ENCODE peak calls at places on chromosomes 11 and 22, in ten cellular contexts. One of them, this sample, is unnamed.
A peak's percentile ranks its signal among the peaks of the same experiment; 100 is the strongest.

GRCh38 chr11:78081583-78081982 is 1.9 kb upstream of the NDUFC2 start:
- DNase-seq in Calu3: no peak
- DNase-seq in iPS-NIHi11: no peak
- DNase-seq in GM23338: no peak
- DNase-seq in fibroblast of the conjunctiva: no peak
- DNase-seq in ACHN: no peak
- DNase-seq in effector CD4-positive, alpha-beta T cell: no peak
- DNase-seq in midbrain: no peak
- DNase-seq in NCI-H1417: no peak
- DNase-seq in left lung: no peak
- DNase-seq in this sample: no peak

GRCh38 chr22:48442663-48443062 is 1385.0 kb downstream of the BRD1 start:
- DNase-seq in NCI-H1417: no peak
- DNase-seq in ACHN: no peak
- DNase-seq in left lung: no peak
- DNase-seq in Calu3: no peak
- DNase-seq in fibroblast of the conjunctiva: no peak
- DNase-seq in iPS-NIHi11: no peak
- DNase-seq in GM23338: no peak
- DNase-seq in effector CD4-positive, alpha-beta T cell: no peak
- DNase-seq in midbrain: no peak
- DNase-seq in this sample: no peak

GRCh38 chr11:47179655-47179991 is 2.9 kb upstream of the ARFGAP2 start:
- DNase-seq in effector CD4-positive, alpha-beta T cell: no peak
- DNase-seq in Calu3: peak; percentile 66
- DNase-seq in GM23338: peak; percentile 79
- DNase-seq in midbrain: no peak
- DNase-seq in iPS-NIHi11: peak; percentile 51
- DNase-seq in fibroblast of the conjunctiva: no peak
- DNase-seq in left lung: no peak
- DNase-seq in ACHN: peak; percentile 50
- DNase-seq in NCI-H1417: peak; percentile 21
- DNase-seq in this sample: no peak

GRCh38 chr22:23712256-23712655 is 21.4 kb downstream of the RGL4 start:
- DNase-seq in iPS-NIHi11: no peak
- DNase-seq in effector CD4-positive, alpha-beta T cell: no peak
- DNase-seq in midbrain: no peak
- DNase-seq in GM23338: no peak
- DNase-seq in ACHN: no peak
- DNase-seq in NCI-H1417: no peak
- DNase-seq in Calu3: no peak
- DNase-seq in left lung: no peak
- DNase-seq in fibroblast of the conjunctiva: no peak
- DNase-seq in this sample: no peak

GRCh38 chr11:2718817-2719438 is 19.1 kb upstream of the KCNQ1OT1 start:
- DNase-seq in iPS-NIHi11: no peak
- DNase-seq in effector CD4-positive, alpha-beta T cell: no peak
- DNase-seq in NCI-H1417: no peak
- DNase-seq in left lung: no peak
- DNase-seq in fibroblast of the conjunctiva: no peak
- DNase-seq in midbrain: no peak
- DNase-seq in GM23338: peak; percentile 27
- DNase-seq in Calu3: no peak
- DNase-seq in ACHN: no peak
- DNase-seq in this sample: no peak

GRCh38 chr22:49768961-49769690 is 58.5 kb downstream of the BRD1 start:
- DNase-seq in left lung: peak; percentile 33
- DNase-seq in iPS-NIHi11: peak; percentile 16
- DNase-seq in midbrain: no peak
- DNase-seq in Calu3: no peak
- DNase-seq in NCI-H1417: no peak
- DNase-seq in effector CD4-positive, alpha-beta T cell: no peak
- DNase-seq in fibroblast of the conjunctiva: no peak
- DNase-seq in ACHN: no peak
- DNase-seq in GM23338: no peak
- DNase-seq in this sample: no peak

GRCh38 chr11:6705905-6706535 is 22.9 kb upstream of the MRPL17 start:
- DNase-seq in Calu3: peak; percentile 50
- DNase-seq in iPS-NIHi11: peak; percentile 66
- DNase-seq in GM23338: peak; percentile 80
- DNase-seq in NCI-H1417: peak; percentile 77
- DNase-seq in effector CD4-positive, alpha-beta T cell: peak; percentile 17
- DNase-seq in midbrain: peak; percentile 61
- DNase-seq in left lung: no peak
- DNase-seq in fibroblast of the conjunctiva: peak; percentile 51
- DNase-seq in ACHN: peak; percentile 37
- DNase-seq in this sample: peak; percentile 32

GRCh38 chr11:124518900-124519541 is 24.4 kb downstream of the OR8B12 start:
- DNase-seq in midbrain: peak; percentile 30
- DNase-seq in iPS-NIHi11: no peak
- DNase-seq in left lung: no peak
- DNase-seq in fibroblast of the conjunctiva: no peak
- DNase-seq in effector CD4-positive, alpha-beta T cell: no peak
- DNase-seq in GM23338: peak; percentile 24
- DNase-seq in ACHN: no peak
- DNase-seq in NCI-H1417: no peak
- DNase-seq in Calu3: no peak
- DNase-seq in this sample: no peak

GRCh38 chr22:43337385-43337784 is 5.8 kb downstream of the SCUBE1 start:
- DNase-seq in left lung: no peak
- DNase-seq in ACHN: peak; percentile 40
- DNase-seq in fibroblast of the conjunctiva: no peak
- DNase-seq in GM23338: no peak
- DNase-seq in midbrain: no peak
- DNase-seq in iPS-NIHi11: no peak
- DNase-seq in NCI-H1417: no peak
- DNase-seq in Calu3: no peak
- DNase-seq in effector CD4-positive, alpha-beta T cell: no peak
- DNase-seq in this sample: no peak

GRCh38 chr22:37768273-37768672 is 39.5 kb upstream of the GCAT start:
- DNase-seq in Calu3: no peak
- DNase-seq in iPS-NIHi11: peak; percentile 64
- DNase-seq in fibroblast of the conjunctiva: no peak
- DNase-seq in midbrain: no peak
- DNase-seq in NCI-H1417: no peak
- DNase-seq in ACHN: no peak
- DNase-seq in left lung: no peak
- DNase-seq in GM23338: peak; percentile 58
- DNase-seq in effector CD4-positive, alpha-beta T cell: no peak
- DNase-seq in this sample: no peak

GRCh38 chr11:45313211-45313865 is 27.2 kb upstream of the SYT13 start:
- DNase-seq in fibroblast of the conjunctiva: no peak
- DNase-seq in NCI-H1417: no peak
- DNase-seq in left lung: no peak
- DNase-seq in Calu3: no peak
- DNase-seq in effector CD4-positive, alpha-beta T cell: no peak
- DNase-seq in ACHN: no peak
- DNase-seq in iPS-NIHi11: no peak
- DNase-seq in midbrain: no peak
- DNase-seq in GM23338: no peak
- DNase-seq in this sample: no peak

GRCh38 chr11:79276900-79277299 is 163.9 kb downstream of the TENM4 start:
- DNase-seq in iPS-NIHi11: no peak
- DNase-seq in GM23338: no peak
- DNase-seq in effector CD4-positive, alpha-beta T cell: no peak
- DNase-seq in NCI-H1417: no peak
- DNase-seq in midbrain: no peak
- DNase-seq in fibroblast of the conjunctiva: no peak
- DNase-seq in ACHN: no peak
- DNase-seq in left lung: no peak
- DNase-seq in Calu3: no peak
- DNase-seq in this sample: no peak

GRCh38 chr11:3357994-3358676 is 20.8 kb downstream of the ZNF195 start:
- DNase-seq in NCI-H1417: no peak
- DNase-seq in effector CD4-positive, alpha-beta T cell: no peak
- DNase-seq in GM23338: no peak
- DNase-seq in fibroblast of the conjunctiva: no peak
- DNase-seq in ACHN: no peak
- DNase-seq in left lung: no peak
- DNase-seq in midbrain: no peak
- DNase-seq in iPS-NIHi11: no peak
- DNase-seq in Calu3: no peak
- DNase-seq in this sample: no peak

GRCh38 chr11:72598901-72599300 is 75.3 kb downstream of the PDE2A start:
- DNase-seq in iPS-NIHi11: peak; percentile 81
- DNase-seq in GM23338: peak; percentile 79
- DNase-seq in midbrain: peak; percentile 28
- DNase-seq in fibroblast of the conjunctiva: no peak
- DNase-seq in NCI-H1417: no peak
- DNase-seq in effector CD4-positive, alpha-beta T cell: no peak
- DNase-seq in left lung: no peak
- DNase-seq in ACHN: peak; percentile 44
- DNase-seq in Calu3: peak; percentile 62
- DNase-seq in this sample: no peak

GRCh38 chr22:19290400-19291217 is 910 bp downstream of the CLTCL1 start:
- DNase-seq in iPS-NIHi11: no peak
- DNase-seq in left lung: no peak
- DNase-seq in midbrain: no peak
- DNase-seq in GM23338: peak; percentile 33
- DNase-seq in effector CD4-positive, alpha-beta T cell: no peak
- DNase-seq in fibroblast of the conjunctiva: no peak
- DNase-seq in NCI-H1417: no peak
- DNase-seq in ACHN: peak; percentile 27
- DNase-seq in Calu3: no peak
- DNase-seq in this sample: no peak

GRCh38 chr11:32698579-32698978 is 95.9 kb downstream of the CCDC73 start:
- DNase-seq in left lung: no peak
- DNase-seq in GM23338: no peak
- DNase-seq in NCI-H1417: no peak
- DNase-seq in fibroblast of the conjunctiva: no peak
- DNase-seq in effector CD4-positive, alpha-beta T cell: no peak
- DNase-seq in iPS-NIHi11: no peak
- DNase-seq in midbrain: no peak
- DNase-seq in ACHN: no peak
- DNase-seq in Calu3: no peak
- DNase-seq in this sample: no peak

GRCh38 chr11:66866420-66867010 is 9.7 kb downstream of the LRFN4 start:
- DNase-seq in GM23338: no peak
- DNase-seq in midbrain: no peak
- DNase-seq in ACHN: no peak
- DNase-seq in Calu3: no peak
- DNase-seq in fibroblast of the conjunctiva: no peak
- DNase-seq in effector CD4-positive, alpha-beta T cell: no peak
- DNase-seq in iPS-NIHi11: no peak
- DNase-seq in NCI-H1417: no peak
- DNase-seq in left lung: no peak
- DNase-seq in this sample: no peak

GRCh38 chr22:29813563-29813962 is 24.5 kb downstream of the ASCC2 start:
- DNase-seq in fibroblast of the conjunctiva: no peak
- DNase-seq in left lung: no peak
- DNase-seq in midbrain: no peak
- DNase-seq in iPS-NIHi11: no peak
- DNase-seq in effector CD4-positive, alpha-beta T cell: no peak
- DNase-seq in Calu3: peak; percentile 24
- DNase-seq in GM23338: peak; percentile 39
- DNase-seq in ACHN: peak; percentile 78
- DNase-seq in NCI-H1417: no peak
- DNase-seq in this sample: no peak

GRCh38 chr11:126924381-126924780 is 76.2 kb downstream of the KIRREL3 start:
- DNase-seq in NCI-H1417: no peak
- DNase-seq in midbrain: no peak
- DNase-seq in ACHN: no peak
- DNase-seq in iPS-NIHi11: no peak
- DNase-seq in GM23338: no peak
- DNase-seq in fibroblast of the conjunctiva: no peak
- DNase-seq in left lung: no peak
- DNase-seq in effector CD4-positive, alpha-beta T cell: no peak
- DNase-seq in Calu3: no peak
- DNase-seq in this sample: no peak

GRCh38 chr22:35491908-35492380 is 48.7 kb upstream of the RASD2 start:
- DNase-seq in GM23338: no peak
- DNase-seq in left lung: no peak
- DNase-seq in NCI-H1417: no peak
- DNase-seq in ACHN: no peak
- DNase-seq in fibroblast of the conjunctiva: no peak
- DNase-seq in Calu3: no peak
- DNase-seq in effector CD4-positive, alpha-beta T cell: no peak
- DNase-seq in iPS-NIHi11: no peak
- DNase-seq in midbrain: no peak
- DNase-seq in this sample: no peak

GRCh38 chr11:63888170-63889086 is 28.5 kb downstream of the RCOR2 start:
- DNase-seq in Calu3: peak; percentile 64
- DNase-seq in NCI-H1417: peak; percentile 48
- DNase-seq in fibroblast of the conjunctiva: no peak
- DNase-seq in GM23338: peak; percentile 84
- DNase-seq in iPS-NIHi11: peak; percentile 81
- DNase-seq in left lung: peak; percentile 79
- DNase-seq in effector CD4-positive, alpha-beta T cell: peak; percentile 65
- DNase-seq in ACHN: no peak
- DNase-seq in midbrain: no peak
- DNase-seq in this sample: peak; percentile 69

GRCh38 chr11:66543263-66544107 is 2.4 kb downstream of the ZDHHC24 start:
- DNase-seq in fibroblast of the conjunctiva: peak; percentile 12
- DNase-seq in GM23338: peak; percentile 80
- DNase-seq in ACHN: no peak
- DNase-seq in midbrain: no peak
- DNase-seq in left lung: peak; percentile 48
- DNase-seq in effector CD4-positive, alpha-beta T cell: peak; percentile 48
- DNase-seq in iPS-NIHi11: no peak
- DNase-seq in Calu3: no peak
- DNase-seq in NCI-H1417: no peak
- DNase-seq in this sample: peak; percentile 84